ENCODE peak calls at places on chromosomes 12 and 14, in seven cellular contexts. P, D, M, U, X, K and Q are unnamed samples.
A peak's percentile ranks its signal among the peaks of the same experiment; 100 is the strongest.

GRCh38 chr12:127108360-127109215 is 1158.4 kb upstream of the TMEM132C start:
- DNase-seq in K (no peak), M (peak; percentile 64), P (peak; percentile 66), D (peak; percentile 87), U (no peak), X (peak; percentile 32), Q (peak; percentile 33)

GRCh38 chr12:22856120-22856699 is 231.2 kb downstream of the ETNK1 start:
- DNase-seq in M (no peak), K (no peak), P (no peak), X (no peak), U (peak; percentile 10), D (peak; percentile 28), Q (no peak)

GRCh38 chr14:38290601-38291190 is 34.8 kb upstream of the CLEC14A start:
- DNase-seq in K (no peak), X (no peak), D (peak; percentile 82), M (no peak), P (no peak), U (no peak), Q (no peak)

GRCh38 chr14:72528059-72528950 is 365.6 kb downstream of the DPF3 start:
- DNase-seq in U (no peak), M (no peak), P (no peak), X (no peak), D (peak; percentile 31), K (no peak), Q (no peak)

GRCh38 chr12:111123390-111123789 is 203.0 kb upstream of the MYL2 start:
- DNase-seq in X (no peak), U (no peak), P (no peak), D (no peak), M (no peak), K (no peak), Q (no peak)

GRCh38 chr14:99722741-99723140 is 38.6 kb downstream of the CYP46A1 start:
- DNase-seq in U (no peak), M (no peak), P (no peak), X (no peak), K (no peak), D (no peak), Q (no peak)

GRCh38 chr12:28191018-28191595 is 851 bp downstream of the CCDC91 start:
- DNase-seq in P (peak; percentile 81), U (no peak), D (peak; percentile 75), M (no peak), K (no peak), X (peak; percentile 41), Q (no peak)

GRCh38 chr12:55876110-55876509 is 33.4 kb upstream of the MMP19 start:
- DNase-seq in K (no peak), P (no peak), U (no peak), M (no peak), D (no peak), X (no peak), Q (no peak)

GRCh38 chr14:92154283-92154942 is 32.6 kb downstream of the CPSF2 start:
- DNase-seq in X (no peak), K (no peak), M (no peak), U (no peak), P (no peak), D (peak; percentile 86), Q (no peak)

GRCh38 chr12:115103884-115104883 is 420.2 kb upstream of the TBX3 start:
- DNase-seq in M (peak; percentile 47), P (no peak), D (no peak), U (no peak), K (no peak), X (no peak), Q (no peak)

GRCh38 chr14:75982724-75983358 is 1.0 kb upstream of the TGFB3 start:
- DNase-seq in M (peak; percentile 84), X (no peak), U (no peak), K (peak; percentile 85), P (peak; percentile 83), D (no peak), Q (no peak)

GRCh38 chr14:35117112-35117511 is 4.7 kb downstream of the PPP2R3C start:
- DNase-seq in X (no peak), P (no peak), K (no peak), D (no peak), U (no peak), M (no peak), Q (no peak)

GRCh38 chr12:5184159-5184558 is 140.5 kb downstream of the KCNA5 start:
- DNase-seq in D (no peak), K (no peak), X (no peak), U (no peak), M (no peak), P (no peak), Q (no peak)

GRCh38 chr12:132106921-132107320 is 37.2 kb downstream of the DDX51 start:
- DNase-seq in D (peak; percentile 95), M (no peak), U (no peak), P (no peak), X (no peak), K (no peak), Q (no peak)

GRCh38 chr14:103551338-103551762 is 11.1 kb downstream of the BAG5 start:
- DNase-seq in P (peak; percentile 92), U (no peak), X (no peak), D (no peak), M (peak; percentile 84), K (peak; percentile 18), Q (no peak)

GRCh38 chr14:55094630-55095157 is 34.4 kb upstream of the LGALS3 start:
- DNase-seq in K (no peak), P (no peak), D (peak; percentile 93), U (no peak), X (no peak), M (no peak), Q (no peak)

GRCh38 chr12:98635657-98636323 is 8.8 kb downstream of the IKBIP start:
- DNase-seq in X (no peak), U (no peak), D (peak; percentile 90), M (no peak), P (no peak), K (no peak), Q (no peak)

GRCh38 chr12:98639526-98639925 is 5.1 kb downstream of the IKBIP start:
- DNase-seq in P (no peak), K (no peak), D (no peak), X (no peak), M (no peak), U (no peak), Q (no peak)

GRCh38 chr12:98637068-98637467 is 7.5 kb downstream of the IKBIP start:
- DNase-seq in D (no peak), X (no peak), K (no peak), U (no peak), M (no peak), P (no peak), Q (no peak)

GRCh38 chr12:98638009-98638408 is 6.6 kb downstream of the IKBIP start:
- DNase-seq in X (no peak), K (no peak), U (no peak), P (no peak), D (no peak), M (no peak), Q (no peak)
- H3K27ac ChIP-seq in X (no peak overlapping the region), K (no peak overlapping the region), U (no peak overlapping the region), P (no peak overlapping the region), D (no peak overlapping the region), M (no peak overlapping the region), Q (no peak overlapping the region)

GRCh38 chr12:13171921-13172859 is 24.3 kb upstream of the EMP1 start:
- DNase-seq in U (no peak), P (peak; percentile 75), M (no peak), X (no peak), K (no peak), D (peak; percentile 64), Q (no peak)
- H3K27ac ChIP-seq in U (no peak overlapping the region), P (peak overlapping the region; percentile 20), M (peak overlapping the region; percentile 30), X (no peak overlapping the region), K (no peak overlapping the region), D (peak overlapping the region; percentile 93), Q (no peak overlapping the region)

GRCh38 chr12:122884860-122885259 is 11.1 kb downstream of the VPS37B start:
- DNase-seq in U (no peak), K (no peak), P (no peak), D (no peak), M (no peak), X (no peak), Q (no peak)
- H3K27ac ChIP-seq in U (peak overlapping the region; percentile 100), K (no peak overlapping the region), P (no peak overlapping the region), D (peak overlapping the region; percentile 1), M (no peak overlapping the region), X (no peak overlapping the region), Q (no peak overlapping the region)

GRCh38 chr12:106416273-106416672 is 58.7 kb downstream of the POLR3B start:
- DNase-seq in D (no peak), U (no peak), P (no peak), X (no peak), K (no peak), M (no peak), Q (no peak)
- H3K27ac ChIP-seq in D (no peak overlapping the region), U (no peak overlapping the region), P (no peak overlapping the region), X (no peak overlapping the region), K (no peak overlapping the region), M (no peak overlapping the region), Q (no peak overlapping the region)

GRCh38 chr14:68182492-68182891 is 362.9 kb downstream of the RAD51B start:
- DNase-seq in X (no peak), K (no peak), P (no peak), M (no peak), U (no peak), D (no peak), Q (no peak)

GRCh38 chr14:68178282-68178681 is 358.7 kb downstream of the RAD51B start:
- DNase-seq in M (no peak), P (no peak), D (peak; percentile 73), K (no peak), X (no peak), U (no peak), Q (no peak)

GRCh38 chr14:68176687-68177086 is 357.1 kb downstream of the RAD51B start:
- DNase-seq in M (no peak), P (no peak), K (no peak), U (no peak), X (no peak), D (no peak), Q (no peak)

GRCh38 chr14:68177728-68178127 is 358.1 kb downstream of the RAD51B start:
- DNase-seq in P (no peak), U (no peak), K (no peak), D (peak; percentile 28), X (no peak), M (no peak), Q (no peak)

DNA sequence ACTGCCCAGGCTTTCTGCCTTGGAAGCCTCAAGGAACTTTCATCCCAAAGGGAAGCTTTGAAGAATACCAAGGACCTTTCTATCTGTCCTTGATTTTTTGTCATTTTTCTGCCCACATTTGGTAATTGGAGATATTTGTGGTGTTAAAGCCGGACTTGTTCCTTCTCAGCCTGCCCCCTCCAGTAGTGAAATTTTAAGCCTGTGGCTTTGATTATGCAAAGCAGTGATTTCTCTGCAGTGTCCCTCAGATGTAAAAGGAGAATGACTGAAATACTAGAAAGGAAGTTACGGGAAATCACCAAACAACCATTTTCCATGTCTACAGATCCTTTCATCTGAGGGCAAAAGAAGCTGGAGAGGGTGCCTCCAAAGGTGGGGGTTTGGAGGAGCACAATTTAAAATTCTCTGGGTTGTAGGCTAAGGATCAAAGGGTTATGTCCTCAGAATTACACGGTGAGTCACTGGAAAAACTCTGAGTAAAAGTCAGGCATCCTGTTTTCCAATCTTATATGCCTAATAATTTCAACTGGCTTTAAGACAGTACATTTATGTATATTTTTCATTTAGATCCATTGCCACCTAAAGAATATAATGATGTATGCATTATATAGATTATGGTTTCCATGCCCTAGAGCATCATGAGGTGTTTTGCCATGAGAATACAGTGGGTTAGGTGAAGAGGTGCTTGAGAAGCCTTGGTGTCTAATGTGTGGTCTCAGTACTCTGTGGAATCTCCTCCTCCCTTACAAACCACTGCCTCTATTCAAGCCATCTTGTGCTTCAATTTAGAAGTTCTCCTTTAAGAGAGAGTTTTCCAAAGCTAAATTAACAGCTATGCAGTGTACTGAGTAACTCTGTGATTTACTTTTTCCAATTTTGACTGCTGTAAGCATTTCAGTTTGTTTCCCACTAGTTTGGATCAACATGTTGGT is 362.1 kb downstream of the RAD51B start:
- DNase-seq in P (no peak), X (no peak), K (no peak), D (peak; percentile 67), M (no peak), U (no peak), Q (no peak)
- H3K27ac ChIP-seq in P (no peak overlapping the region), X (no peak overlapping the region), K (no peak overlapping the region), D (peak overlapping the region; percentile 56), M (no peak overlapping the region), U (peak overlapping the region; percentile 70), Q (no peak overlapping the region)